ENCODE peak calls at places on chromosomes 16 and 17, in four cellular contexts. One of them, this sample, is unnamed. For H3K27me3 and H3K36me3, the result is how much of the 10 kb centered on the place peaks cover.

GRCh38 chr17:65290616-65291015 is 153.4 kb downstream of the RGS9 start:
- DNase-seq in astrocyte: no peak
- DNase-seq in suprapubic skin: no peak
- DNase-seq in stomach: peak
- DNase-seq in this sample: no peak

GRCh38 chr16:73037845-73038570 is 9.9 kb downstream of the ZFHX3 start:
- DNase-seq in stomach: no peak
- DNase-seq in suprapubic skin: no peak
- DNase-seq in astrocyte: no peak
- DNase-seq in this sample: no peak

GRCh38 chr17:76085066-76085730 is 6.2 kb downstream of the ZACN start:
- DNase-seq in suprapubic skin: no peak
- DNase-seq in astrocyte: no peak
- DNase-seq in stomach: no peak
- DNase-seq in this sample: no peak

GRCh38 chr16:53809088-53809951 is 105.4 kb downstream of the FTO start:
- DNase-seq in stomach: no peak
- DNase-seq in astrocyte: peak
- DNase-seq in suprapubic skin: no peak
- DNase-seq in this sample: no peak

GRCh38 chr17:8957721-8958120 is 7.8 kb downstream of the PIK3R5 start:
- DNase-seq in suprapubic skin: peak
- DNase-seq in stomach: no peak
- DNase-seq in astrocyte: no peak
- DNase-seq in this sample: no peak

GRCh38 chr17:55458977-55459376 is 37.3 kb upstream of the MMD start:
- DNase-seq in suprapubic skin: no peak
- DNase-seq in astrocyte: peak
- DNase-seq in stomach: no peak
- DNase-seq in this sample: no peak

GRCh38 chr16:719815-720506 is 985 bp upstream of the ANTKMT start:
- DNase-seq in suprapubic skin: no peak
- DNase-seq in astrocyte: no peak
- DNase-seq in stomach: no peak
- DNase-seq in this sample: no peak

GRCh38 chr16:69327585-69328310 is 2.6 kb downstream of the PDF start:
- DNase-seq in suprapubic skin: no peak
- DNase-seq in astrocyte: no peak
- DNase-seq in stomach: no peak
- DNase-seq in this sample: no peak

GRCh38 chr16:1159973-1160772 is 7.3 kb downstream of the CACNA1H start:
- DNase-seq in stomach: no peak
- DNase-seq in suprapubic skin: no peak
- DNase-seq in astrocyte: no peak
- DNase-seq in this sample: no peak

GRCh38 chr17:42274812-42275526 is 1.2 kb downstream of the STAT5B start:
- DNase-seq in astrocyte: no peak
- DNase-seq in stomach: no peak
- DNase-seq in suprapubic skin: no peak
- DNase-seq in this sample: no peak

GRCh38 chr16:8962393-8963009 is 1.2 kb downstream of the USP7 start:
- DNase-seq in suprapubic skin: no peak
- DNase-seq in stomach: peak
- DNase-seq in astrocyte: no peak
- DNase-seq in this sample: no peak

GRCh38 chr17:17944743-17945142 is 27.5 kb downstream of the TOM1L2 start:
- DNase-seq in astrocyte: no peak
- DNase-seq in suprapubic skin: no peak
- DNase-seq in stomach: no peak
- DNase-seq in this sample: no peak

GRCh38 chr16:26795184-26795583 is 271.5 kb upstream of the C16orf82 start:
- DNase-seq in suprapubic skin: no peak
- DNase-seq in astrocyte: no peak
- DNase-seq in stomach: no peak
- DNase-seq in this sample: no peak
- H3K27me3 ChIP-seq in suprapubic skin: under half
- H3K27me3 ChIP-seq in astrocyte: under half
- H3K27me3 ChIP-seq in stomach: under half
- H3K27me3 ChIP-seq in this sample: under half

GRCh38 chr17:39191750-39192510 is 5.5 kb downstream of the CACNB1 start:
- DNase-seq in stomach: no peak
- DNase-seq in suprapubic skin: no peak
- DNase-seq in astrocyte: no peak
- DNase-seq in this sample: no peak
- H3K36me3 ChIP-seq in stomach: half or more
- H3K36me3 ChIP-seq in suprapubic skin: half or more
- H3K36me3 ChIP-seq in astrocyte: under half
- H3K36me3 ChIP-seq in this sample: half or more

DNA sequence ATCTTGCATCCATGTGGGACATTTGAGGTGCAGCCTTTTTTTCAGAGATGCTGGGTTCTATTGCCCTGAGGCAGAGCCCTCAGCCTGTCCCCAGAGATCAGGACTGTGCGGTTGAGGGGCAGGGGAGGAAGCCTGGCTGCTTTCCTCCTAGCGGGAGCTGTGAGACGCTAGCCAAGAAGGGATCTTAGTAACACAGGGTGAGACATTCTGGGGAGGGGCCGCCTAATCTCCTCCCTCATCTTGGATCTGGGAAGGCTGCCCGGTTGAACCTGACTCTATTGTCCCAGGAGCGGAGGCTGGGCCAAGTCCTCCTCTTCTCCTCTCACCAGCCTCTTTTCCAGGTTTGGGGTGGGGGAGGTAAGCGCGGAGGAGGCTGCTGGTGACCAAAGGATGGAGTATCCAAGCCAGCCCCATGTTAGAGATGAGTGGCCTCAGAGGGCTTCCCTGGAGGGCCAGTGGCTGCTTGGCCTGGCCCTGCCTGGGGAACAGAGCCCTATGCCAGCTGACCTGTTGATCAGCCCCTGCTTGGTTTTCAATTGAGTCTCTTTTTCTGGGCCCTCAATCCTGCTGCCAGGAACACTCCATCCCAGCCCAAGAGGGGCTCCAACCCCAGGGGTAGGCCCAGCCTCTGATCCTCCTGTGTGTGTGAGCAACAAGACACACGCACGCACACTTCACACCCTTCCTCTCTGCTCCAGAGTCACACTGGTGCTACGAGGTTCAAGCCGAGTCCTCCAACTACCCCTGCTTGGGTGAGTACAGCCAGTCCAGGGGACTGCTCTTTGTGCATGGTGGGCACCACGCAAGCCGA is 5.0 kb downstream of the CA4 start:
- DNase-seq in suprapubic skin: peak
- DNase-seq in stomach: peak
- DNase-seq in astrocyte: peak
- DNase-seq in this sample: no peak
- H3K27me3 ChIP-seq in suprapubic skin: half or more
- H3K27me3 ChIP-seq in stomach: under half
- H3K27me3 ChIP-seq in astrocyte: under half
- H3K27me3 ChIP-seq in this sample: under half

GRCh38 chr16:89132194-89133005 is 38.7 kb downstream of the ACSF3 start:
- DNase-seq in suprapubic skin: peak
- DNase-seq in astrocyte: no peak
- DNase-seq in stomach: no peak
- DNase-seq in this sample: no peak

GRCh38 chr16:89131783-89132182 is 38.1 kb downstream of the ACSF3 start:
- DNase-seq in stomach: no peak
- DNase-seq in astrocyte: no peak
- DNase-seq in suprapubic skin: peak
- DNase-seq in this sample: no peak

GRCh38 chr16:89134269-89134668 is 37.3 kb upstream of the CDH15 start:
- DNase-seq in suprapubic skin: peak
- DNase-seq in stomach: no peak
- DNase-seq in astrocyte: no peak
- DNase-seq in this sample: no peak

GRCh38 chr16:89135166-89135565 is 36.4 kb upstream of the CDH15 start:
- DNase-seq in astrocyte: no peak
- DNase-seq in suprapubic skin: no peak
- DNase-seq in stomach: no peak
- DNase-seq in this sample: no peak

DNA sequence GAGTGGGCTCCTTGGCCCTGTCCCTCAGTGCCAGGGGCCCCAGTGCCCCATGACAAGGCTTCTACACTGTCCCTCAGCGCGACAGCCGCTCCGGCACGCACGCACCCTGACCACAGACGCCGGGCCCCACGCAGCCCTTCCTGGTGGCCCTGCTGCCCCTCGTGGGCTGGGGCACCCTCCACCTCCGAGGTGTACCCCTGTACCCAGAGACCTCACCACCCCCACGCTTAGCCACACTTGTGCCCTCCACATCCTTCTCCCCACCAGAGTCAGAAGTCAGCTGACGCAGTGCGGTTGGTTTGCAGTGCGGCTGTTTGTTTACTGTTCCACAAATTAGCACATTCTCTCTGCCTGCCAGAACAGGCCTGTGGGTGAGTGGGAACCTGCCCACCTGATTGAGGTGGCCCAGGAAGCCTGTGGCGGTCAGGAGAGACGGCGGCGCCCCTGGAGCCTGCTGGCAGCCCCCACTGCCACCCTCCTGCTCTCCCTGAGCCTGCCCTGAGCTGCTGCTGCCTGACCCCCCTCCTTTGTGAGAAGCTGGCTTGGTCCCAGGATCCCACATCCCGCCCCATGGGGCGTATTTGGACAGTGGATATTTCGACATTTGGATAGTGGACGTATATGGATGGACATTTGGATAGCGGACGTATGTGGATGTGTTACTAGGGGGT is 38.0 kb upstream of the CDH15 start:
- DNase-seq in stomach: no peak
- DNase-seq in astrocyte: no peak
- DNase-seq in suprapubic skin: peak
- DNase-seq in this sample: no peak
- H3K36me3 ChIP-seq in stomach: half or more
- H3K36me3 ChIP-seq in astrocyte: under half
- H3K36me3 ChIP-seq in suprapubic skin: half or more
- H3K36me3 ChIP-seq in this sample: under half

GRCh38 chr17:1673041-1673790 is 11.5 kb downstream of the PRPF8 start:
- DNase-seq in astrocyte: no peak
- DNase-seq in suprapubic skin: no peak
- DNase-seq in stomach: no peak
- DNase-seq in this sample: no peak
- H3K27me3 ChIP-seq in astrocyte: under half
- H3K27me3 ChIP-seq in suprapubic skin: under half
- H3K27me3 ChIP-seq in stomach: under half
- H3K27me3 ChIP-seq in this sample: under half

GRCh38 chr17:45220079-45220478 is 1.6 kb upstream of the FMNL1 start:
- DNase-seq in stomach: no peak
- DNase-seq in astrocyte: no peak
- DNase-seq in suprapubic skin: no peak
- DNase-seq in this sample: no peak

GRCh38 chr17:45222994-45223540 is 1.4 kb downstream of the FMNL1 start:
- DNase-seq in suprapubic skin: no peak
- DNase-seq in astrocyte: no peak
- DNase-seq in stomach: no peak
- DNase-seq in this sample: no peak

GRCh38 chr17:45221997-45222272 is 250 bp downstream of the FMNL1 start:
- DNase-seq in suprapubic skin: no peak
- DNase-seq in astrocyte: no peak
- DNase-seq in stomach: no peak
- DNase-seq in this sample: no peak

GRCh38 chr17:45222273-45222993 is 748 bp downstream of the FMNL1 start:
- DNase-seq in astrocyte: no peak
- DNase-seq in suprapubic skin: no peak
- DNase-seq in stomach: no peak
- DNase-seq in this sample: no peak

DNA sequence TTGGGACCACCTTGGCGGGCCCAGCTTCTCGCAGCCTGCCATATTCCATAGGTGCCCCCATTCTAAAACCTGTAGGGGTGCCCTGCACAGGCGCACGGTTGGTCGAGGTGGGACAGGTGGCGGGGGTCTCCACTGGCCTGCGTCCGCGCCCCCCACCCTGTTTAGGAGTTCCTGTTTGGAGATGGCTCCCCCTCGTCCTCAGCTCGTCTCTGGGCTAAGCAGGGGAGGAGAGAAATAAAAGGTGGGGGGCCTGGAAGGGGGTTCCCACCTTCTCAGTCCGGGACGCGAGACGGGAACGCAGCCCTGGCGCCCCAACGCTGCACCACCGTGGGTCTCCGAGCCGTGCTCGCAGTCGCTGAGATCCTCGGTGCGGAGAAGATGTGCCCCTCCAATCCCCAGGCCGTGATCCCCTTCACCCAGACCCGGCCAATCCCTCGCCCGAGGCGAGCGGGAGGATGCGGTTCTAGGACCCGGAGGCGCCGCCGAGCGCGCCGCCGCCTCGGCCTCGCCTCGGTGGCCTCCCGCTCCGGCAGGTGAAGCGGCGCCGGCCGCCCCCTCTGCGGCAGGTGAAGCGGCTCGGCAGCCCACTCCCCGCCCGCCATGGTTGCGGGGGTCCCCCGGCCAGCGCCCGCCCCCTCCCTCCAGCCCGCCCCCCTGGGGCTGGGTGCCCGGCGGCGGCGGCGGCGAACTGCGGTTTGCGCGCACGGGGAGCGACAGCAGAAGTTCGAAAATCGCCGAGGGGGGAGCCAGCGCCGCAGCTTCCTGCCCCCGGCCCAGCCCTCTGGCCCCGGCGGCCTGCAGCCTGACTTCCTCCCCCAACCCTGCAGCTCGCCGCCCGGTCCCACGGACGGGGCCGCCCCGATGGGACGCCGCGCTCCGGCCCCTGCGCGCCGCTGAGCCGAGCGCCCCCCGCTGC is at the start of gene FMNL1:
- DNase-seq in suprapubic skin: no peak
- DNase-seq in astrocyte: no peak
- DNase-seq in stomach: peak
- DNase-seq in this sample: no peak
- H3K36me3 ChIP-seq in suprapubic skin: under half
- H3K36me3 ChIP-seq in astrocyte: under half
- H3K36me3 ChIP-seq in stomach: under half
- H3K36me3 ChIP-seq in this sample: under half

GRCh38 chr17:83180996-83181481 is 101.6 kb downstream of the METRNL start:
- DNase-seq in suprapubic skin: peak
- DNase-seq in astrocyte: no peak
- DNase-seq in stomach: no peak
- DNase-seq in this sample: no peak
- H3K27me3 ChIP-seq in suprapubic skin: under half
- H3K27me3 ChIP-seq in astrocyte: under half
- H3K27me3 ChIP-seq in stomach: under half
- H3K27me3 ChIP-seq in this sample: under half

GRCh38 chr17:58702708-58703107 is 10.3 kb downstream of the RAD51C start:
- DNase-seq in stomach: no peak
- DNase-seq in suprapubic skin: no peak
- DNase-seq in astrocyte: no peak
- DNase-seq in this sample: no peak
- H3K36me3 ChIP-seq in stomach: half or more
- H3K36me3 ChIP-seq in suprapubic skin: under half
- H3K36me3 ChIP-seq in astrocyte: under half
- H3K36me3 ChIP-seq in this sample: under half

This sample was measured in thoracic aorta.